ENCODE peak calls at places on chromosome 10, in six cellular contexts. U is IMR-90, T is A549, H is SK-N-SH, L is HepG2, W is GM12878. C is an unnamed sample.

GRCh38 chr10:122044045-122044661 is 55.2 kb downstream of the TACC2 start:
- DNase-seq in U (peak; percentile 49), W (no peak), L (peak; percentile 76), T (no peak), H (no peak), C (no peak)

GRCh38 chr10:113743594-113743993 is 7.9 kb upstream of the PLEKHS1 start:
- DNase-seq in W (no peak), H (no peak), L (no peak), U (no peak), T (peak; percentile 30), C (no peak)

GRCh38 chr10:90136731-90137316 is 435.4 kb downstream of the KIF20B start:
- DNase-seq in H (no peak), U (peak; percentile 2), W (no peak), L (no peak), T (peak; percentile 19), C (no peak)

GRCh38 chr10:78515037-78515872 is 481.6 kb downstream of the RPS24 start:
- DNase-seq in U (no peak), L (no peak), T (no peak), H (peak; percentile 51), W (no peak), C (no peak)

GRCh38 chr10:31758495-31758894 is 170.1 kb downstream of the ARHGAP12 start:
- DNase-seq in U (no peak), H (no peak), L (no peak), W (no peak), T (no peak), C (no peak)

GRCh38 chr10:35194906-35195305 is 68.3 kb downstream of the CREM start:
- DNase-seq in H (peak; percentile 33), W (no peak), U (peak; percentile 91), T (peak; percentile 79), L (no peak), C (peak; percentile 64)

GRCh38 chr10:16904049-16904448 is 86.8 kb upstream of the RSU1 start:
- DNase-seq in T (no peak), L (no peak), W (no peak), H (no peak), U (no peak), C (no peak)

GRCh38 chr10:86759073-86759672 is 2.8 kb downstream of the BMPR1A start:
- DNase-seq in T (no peak), L (peak; percentile 44), H (no peak), W (no peak), U (peak; percentile 16), C (no peak)

GRCh38 chr10:92419740-92420553 is 129.0 kb downstream of the MARCHF5 start:
- DNase-seq in H (no peak), L (peak; percentile 42), T (no peak), U (peak; percentile 31), W (no peak), C (no peak)

GRCh38 chr10:74738985-74739567 is 87.3 kb upstream of the KAT6B start:
- DNase-seq in H (no peak), L (peak; percentile 16), T (peak; percentile 17), W (peak; percentile 94), U (peak; percentile 16), C (peak; percentile 55)
- TF ChIP-seq SMC3 in H (no peak), L (peak; percentile 42), T (no peak), W (peak; percentile 66), U (peak; percentile 25), C (peak; percentile 52)

GRCh38 chr10:71036279-71036535 is 147.8 kb upstream of the PCBD1 start:
- DNase-seq in U (no peak), H (peak; percentile 69), L (no peak), T (no peak), W (no peak), C (no peak)

GRCh38 chr10:71038921-71039320 is 150.6 kb upstream of the PCBD1 start:
- DNase-seq in L (no peak), T (no peak), U (no peak), H (no peak), W (no peak), C (no peak)

GRCh38 chr10:71036586-71036985 is 148.2 kb upstream of the PCBD1 start:
- DNase-seq in H (no peak), U (no peak), W (no peak), L (no peak), T (no peak), C (no peak)

GRCh38 chr10:71039551-71039950 is 151.2 kb upstream of the PCBD1 start:
- DNase-seq in U (no peak), L (no peak), W (no peak), T (no peak), H (no peak), C (no peak)

DNA sequence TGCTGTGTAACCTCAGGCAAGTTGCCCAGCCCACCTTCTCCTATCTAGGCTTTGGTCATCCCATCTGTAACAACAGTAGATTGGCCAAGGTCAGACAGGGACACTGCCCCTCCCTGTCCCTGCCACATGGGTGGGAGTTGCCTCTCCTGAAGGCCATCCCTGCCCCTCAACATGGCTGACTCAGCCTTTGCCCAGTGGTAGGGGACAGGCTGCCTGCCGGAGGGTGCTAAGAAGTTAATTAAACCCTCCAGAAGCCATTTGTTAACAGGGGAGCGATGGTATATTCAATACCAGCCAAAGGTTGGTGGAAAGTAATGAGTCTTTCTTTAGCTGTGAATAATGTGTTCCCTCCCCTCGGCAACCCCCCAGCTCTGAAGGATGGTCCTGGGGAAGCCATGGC is 149.9 kb upstream of the PCBD1 start:
- DNase-seq in L (no peak), W (no peak), T (no peak), H (no peak), U (no peak), C (peak; percentile 35)
- TF ChIP-seq SMC3 in L (no peak), W (no peak), T (no peak), H (no peak), U (no peak), C (no peak)

GRCh38 chr10:76544789-76545188 is 1092.8 kb downstream of the KCNMA1 start:
- DNase-seq in H (peak; percentile 19), T (no peak), W (no peak), U (no peak), L (no peak), C (no peak)
- TF ChIP-seq SMC3 in H (no peak), T (no peak), W (no peak), U (no peak), L (no peak), C (no peak)

GRCh38 chr10:123501148-123501547 is 165.0 kb upstream of the GPR26 start:
- DNase-seq in T (no peak), W (no peak), L (no peak), H (no peak), U (no peak), C (no peak)

GRCh38 chr10:123507298-123507697 is 158.9 kb upstream of the GPR26 start:
- DNase-seq in H (no peak), T (no peak), U (no peak), L (no peak), W (no peak), C (no peak)

GRCh38 chr10:123506455-123506854 is 159.7 kb upstream of the GPR26 start:
- DNase-seq in W (no peak), H (no peak), L (no peak), U (no peak), T (no peak), C (no peak)

GRCh38 chr10:123496996-123497660 is 169.0 kb upstream of the GPR26 start:
- DNase-seq in U (no peak), H (no peak), T (no peak), L (no peak), W (no peak), C (no peak)

DNA sequence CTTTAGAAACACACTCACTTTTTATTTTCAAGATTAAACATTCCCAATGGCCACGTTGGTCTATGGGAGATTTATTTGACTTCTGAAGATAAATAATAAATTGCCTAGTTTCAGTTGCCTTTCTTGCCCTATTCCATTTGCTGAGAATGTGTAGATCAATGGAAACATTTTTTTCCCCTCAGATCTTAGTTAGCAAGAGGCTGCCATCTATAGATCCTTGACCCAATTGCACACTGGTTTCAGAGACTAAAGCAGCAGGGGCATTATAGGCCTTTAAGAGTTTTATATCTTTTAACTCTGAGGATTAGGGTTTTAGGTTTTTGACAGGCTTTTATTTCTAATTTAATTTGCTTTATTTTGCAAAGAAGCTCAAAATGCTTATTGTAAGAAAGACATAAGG is 163.2 kb upstream of the GPR26 start:
- DNase-seq in L (no peak), W (no peak), H (no peak), U (no peak), T (no peak), C (no peak)
- TF ChIP-seq SMC3 in L (no peak), W (peak; percentile 58), H (no peak), U (no peak), T (no peak), C (no peak)

DNA sequence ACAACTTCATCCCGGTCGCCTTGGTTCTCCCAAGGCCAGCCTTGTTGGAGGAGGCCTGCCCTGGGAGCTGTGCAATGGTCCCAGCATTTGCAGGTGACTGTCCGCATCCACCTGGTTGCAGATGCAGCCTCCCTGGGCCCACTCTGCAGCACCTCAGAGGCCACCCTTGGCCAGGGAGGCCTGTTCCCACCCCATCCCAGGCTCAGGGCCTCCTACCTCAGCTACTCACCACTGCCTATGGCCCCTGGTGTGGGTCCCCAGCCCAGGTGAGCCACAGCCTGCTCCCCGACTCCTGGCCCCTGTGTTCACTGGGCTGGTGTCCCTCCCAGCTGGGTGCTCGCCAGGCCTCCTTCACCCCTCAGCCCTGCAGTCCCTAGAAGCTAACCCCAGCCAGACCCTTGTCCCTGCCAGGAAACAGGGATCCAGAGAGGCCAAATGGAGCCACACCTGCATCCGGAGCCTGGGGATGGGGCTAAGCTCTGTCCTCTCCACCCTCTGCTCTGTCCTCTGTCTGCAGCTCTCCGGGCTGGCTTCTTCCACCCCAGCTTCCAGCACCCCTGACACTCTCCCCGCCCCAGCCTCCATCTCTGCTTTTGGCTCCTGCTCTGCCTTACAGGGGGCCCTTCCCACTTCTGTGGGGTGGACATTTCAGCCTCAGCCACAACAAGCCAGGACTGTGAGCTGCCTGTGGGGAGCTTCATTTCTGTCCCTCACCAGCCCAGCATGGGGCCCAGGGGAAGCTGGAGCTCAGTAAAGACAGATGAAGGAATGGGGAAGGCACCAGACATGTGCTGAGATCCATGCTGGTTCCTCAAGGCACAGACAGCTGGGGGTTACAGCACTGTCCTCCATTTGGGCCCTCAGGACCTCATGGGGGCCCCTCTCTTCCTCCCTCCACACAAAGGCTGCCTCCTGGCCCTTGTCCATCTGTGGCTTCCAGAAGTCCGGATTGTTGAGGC is 35.6 kb upstream of the ANTXRL start:
- DNase-seq in U (no peak), H (no peak), W (no peak), L (no peak), T (no peak), C (no peak)
- TF ChIP-seq SMC3 in U (no peak), H (no peak), W (no peak), L (no peak), T (no peak), C (no peak)

GRCh38 chr10:130022501-130023299 is 58.6 kb upstream of the EBF3 start:
- DNase-seq in U (peak; percentile 85), T (no peak), H (no peak), L (no peak), W (no peak), C (no peak)
- TF ChIP-seq SMC3 in U (no peak), T (no peak), H (no peak), L (no peak), W (no peak), C (no peak)